ENCODE peak calls at places on chromosomes 5 and 9, in ten cellular contexts. Z, R, I, S, P, M, O, T, E and C are unnamed samples.

GRCh38 chr5:2250365-2250950 is 367.7 kb upstream of the IRX4 start:
- DNase-seq in Z (no peak), R (no peak), I (no peak), S (no peak), P (no peak), M (no peak), O (no peak), T (no peak), E (no peak), C (no peak)

GRCh38 chr5:43044181-43044914 is 4.2 kb upstream of the ANXA2R start:
- DNase-seq in Z (no peak), R (no peak), I (no peak), S (peak), P (no peak), M (no peak), O (no peak), T (no peak), E (peak), C (no peak)

GRCh38 chr5:10355071-10355889 is 1.8 kb downstream of the MARCHF6 start:
- DNase-seq in Z (no peak), R (no peak), I (peak), S (peak), P (no peak), M (no peak), O (no peak), T (no peak), E (peak), C (no peak)

GRCh38 chr9:5278486-5278885 is 26.0 kb downstream of the RLN2 start:
- DNase-seq in Z (no peak), R (no peak), I (no peak), S (no peak), P (no peak), M (no peak), O (no peak), T (no peak), E (no peak), C (no peak)

GRCh38 chr5:14640765-14641164 is 23.8 kb upstream of the OTULIN start:
- DNase-seq in Z (no peak), R (no peak), I (no peak), S (no peak), P (no peak), M (no peak), O (no peak), T (no peak), E (no peak), C (no peak)

GRCh38 chr9:31259824-31260223 is 1124.6 kb upstream of the ACO1 start:
- DNase-seq in Z (no peak), R (no peak), I (no peak), S (no peak), P (no peak), M (no peak), O (no peak), T (no peak), E (no peak), C (no peak)

GRCh38 chr5:43210570-43210969 is 18.5 kb downstream of the NIM1K start:
- DNase-seq in Z (no peak), R (no peak), I (no peak), S (no peak), P (no peak), M (no peak), O (no peak), T (no peak), E (no peak), C (no peak)

GRCh38 chr5:158805195-158805594 is 294.5 kb downstream of the EBF1 start:
- DNase-seq in Z (no peak), R (no peak), I (peak), S (no peak), P (no peak), M (no peak), O (no peak), T (no peak), E (no peak), C (no peak)

GRCh38 chr5:41413067-41413466 is 97.3 kb downstream of the PLCXD3 start:
- DNase-seq in Z (no peak), R (no peak), I (no peak), S (peak), P (no peak), M (no peak), O (no peak), T (no peak), E (peak), C (no peak)

GRCh38 chr9:78900500-78900899 is 603.6 kb downstream of the PSAT1 start:
- DNase-seq in Z (no peak), R (no peak), I (peak), S (peak), P (no peak), M (no peak), O (no peak), T (no peak), E (no peak), C (no peak)

GRCh38 chr5:151923865-151924264 is 786 bp downstream of the GLRA1 start:
- DNase-seq in Z (no peak), R (no peak), I (peak), S (peak), P (no peak), M (no peak), O (no peak), T (no peak), E (no peak), C (no peak)

GRCh38 chr5:146647656-146648199 is 131.7 kb upstream of the GPR151 start:
- DNase-seq in Z (no peak), R (no peak), I (no peak), S (no peak), P (no peak), M (no peak), O (no peak), T (no peak), E (no peak), C (no peak)

GRCh38 chr5:95027151-95027721 is 257.7 kb downstream of the MCTP1 start:
- DNase-seq in Z (no peak), R (no peak), I (no peak), S (no peak), P (no peak), M (no peak), O (no peak), T (no peak), E (no peak), C (no peak)

GRCh38 chr5:40453689-40454088 is 226.0 kb upstream of the PTGER4 start:
- DNase-seq in Z (no peak), R (no peak), I (no peak), S (no peak), P (no peak), M (no peak), O (no peak), T (no peak), E (no peak), C (no peak)

GRCh38 chr9:90300901-90301688 is 341.5 kb downstream of the DIRAS2 start:
- DNase-seq in Z (peak), R (no peak), I (peak), S (peak), P (no peak), M (peak), O (no peak), T (no peak), E (peak), C (peak)

GRCh38 chr5:115831163-115831768 is 10.1 kb downstream of the ATG12 start:
- DNase-seq in Z (no peak), R (no peak), I (peak), S (peak), P (no peak), M (no peak), O (no peak), T (no peak), E (peak), C (no peak)

GRCh38 chr5:13328316-13328715 is 616.2 kb downstream of the DNAH5 start:
- DNase-seq in Z (no peak), R (no peak), I (no peak), S (peak), P (no peak), M (no peak), O (no peak), T (no peak), E (no peak), C (no peak)

GRCh38 chr9:27247756-27248155 is 49.2 kb downstream of the EQTN start:
- DNase-seq in Z (no peak), R (no peak), I (peak), S (peak), P (no peak), M (peak), O (no peak), T (peak), E (peak), C (no peak)

GRCh38 chr5:55344392-55344992 is 36.7 kb downstream of the MTREX start:
- DNase-seq in Z (no peak), R (peak), I (peak), S (peak), P (no peak), M (no peak), O (no peak), T (peak), E (peak), C (no peak)

GRCh38 chr9:4508246-4508906 is 18.1 kb downstream of the SLC1A1 start:
- DNase-seq in Z (no peak), R (no peak), I (peak), S (peak), P (no peak), M (no peak), O (no peak), T (no peak), E (peak), C (peak)

GRCh38 chr9:90830977-90831376 is 29.4 kb downstream of the SYK start:
- DNase-seq in Z (no peak), R (no peak), I (no peak), S (no peak), P (no peak), M (no peak), O (no peak), T (no peak), E (no peak), C (no peak)

GRCh38 chr5:142108432-142109355 is at the start of gene NDFIP1:
- DNase-seq in Z (peak), R (peak), I (peak), S (peak), P (peak), M (no peak), O (peak), T (peak), E (peak), C (no peak)

GRCh38 chr5:74356009-74356695 is 284.4 kb downstream of the ENC1 start:
- DNase-seq in Z (no peak), R (no peak), I (no peak), S (peak), P (no peak), M (no peak), O (no peak), T (peak), E (no peak), C (no peak)

GRCh38 chr9:35689601-35690446 is at the start of gene TPM2:
- DNase-seq in Z (peak), R (no peak), I (peak), S (no peak), P (peak), M (no peak), O (peak), T (no peak), E (peak), C (no peak)

GRCh38 chr9:93087971-93088655 is 7.9 kb upstream of the CARD19 start:
- DNase-seq in Z (peak), R (no peak), I (no peak), S (no peak), P (no peak), M (no peak), O (peak), T (no peak), E (no peak), C (no peak)

GRCh38 chr9:17623965-17624364 is 45.1 kb downstream of the SH3GL2 start:
- DNase-seq in Z (no peak), R (no peak), I (no peak), S (no peak), P (no peak), M (no peak), O (no peak), T (no peak), E (no peak), C (no peak)

GRCh38 chr9:137978262-137978714 is 100.7 kb downstream of the CACNA1B start:
- DNase-seq in Z (no peak), R (no peak), I (no peak), S (no peak), P (no peak), M (no peak), O (no peak), T (no peak), E (no peak), C (no peak)

GRCh38 chr5:168177831-168178450 is 113.5 kb upstream of the WWC1 start:
- DNase-seq in Z (no peak), R (no peak), I (no peak), S (no peak), P (peak), M (no peak), O (no peak), T (no peak), E (no peak), C (no peak)

GRCh38 chr5:132475939-132476852 is 14.4 kb downstream of the IRF1 start:
- DNase-seq in Z (peak), R (no peak), I (no peak), S (no peak), P (no peak), M (no peak), O (peak), T (no peak), E (no peak), C (no peak)

GRCh38 chr5:6730407-6730806 is 17.2 kb downstream of the TENT4A start:
- DNase-seq in Z (no peak), R (no peak), I (no peak), S (no peak), P (no peak), M (no peak), O (no peak), T (no peak), E (no peak), C (no peak)

GRCh38 chr5:167708449-167708848 is 583.0 kb upstream of the WWC1 start:
- DNase-seq in Z (no peak), R (no peak), I (no peak), S (no peak), P (no peak), M (no peak), O (no peak), T (no peak), E (no peak), C (no peak)

GRCh38 chr5:80707645-80708044 is 52.9 kb upstream of the DHFR start:
- DNase-seq in Z (no peak), R (no peak), I (no peak), S (no peak), P (no peak), M (no peak), O (no peak), T (no peak), E (peak), C (peak)

GRCh38 chr9:70137577-70137976 is 93.9 kb downstream of the MAMDC2 start:
- DNase-seq in Z (no peak), R (no peak), I (no peak), S (no peak), P (no peak), M (no peak), O (no peak), T (no peak), E (no peak), C (no peak)

GRCh38 chr5:14161825-14162556 is 18.8 kb downstream of the TRIO start:
- DNase-seq in Z (no peak), R (no peak), I (no peak), S (no peak), P (no peak), M (no peak), O (no peak), T (no peak), E (no peak), C (no peak)

GRCh38 chr5:141835928-141836667 is 42.1 kb downstream of the PCDH1 start:
- DNase-seq in Z (no peak), R (no peak), I (peak), S (no peak), P (peak), M (no peak), O (peak), T (no peak), E (peak), C (no peak)

GRCh38 chr5:30279237-30279636 is 914.2 kb upstream of the CDH6 start:
- DNase-seq in Z (no peak), R (no peak), I (no peak), S (peak), P (no peak), M (no peak), O (no peak), T (no peak), E (no peak), C (peak)

GRCh38 chr9:68749579-68750159 is 44.6 kb downstream of the PIP5K1B start:
- DNase-seq in Z (no peak), R (no peak), I (no peak), S (no peak), P (no peak), M (no peak), O (no peak), T (no peak), E (no peak), C (no peak)

DNA sequence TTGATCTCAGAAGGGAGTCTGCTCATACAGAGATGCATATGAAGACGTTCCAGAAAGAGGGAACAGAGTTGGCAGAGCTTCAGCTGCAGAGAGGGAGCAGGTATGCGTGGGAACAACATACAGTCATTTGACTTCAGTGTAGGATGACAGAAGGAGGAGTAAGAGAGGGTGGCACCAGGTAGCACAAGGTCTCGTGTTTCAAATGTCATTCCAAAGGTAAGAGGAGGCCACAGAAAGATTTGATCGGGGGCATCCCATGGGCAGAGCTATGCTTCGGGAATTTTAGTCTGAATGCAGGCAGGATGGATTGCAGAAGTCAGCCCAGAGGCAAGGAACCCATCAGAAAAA is 367.1 kb downstream of the CDK5RAP2 start:
- DNase-seq in Z (no peak), R (no peak), I (no peak), S (no peak), P (no peak), M (no peak), O (no peak), T (no peak), E (no peak), C (no peak)
- TF ChIP-seq CTCF in Z (no peak), R (no peak), I (no peak), S (no peak), P (no peak), M (no peak), O (no peak), T (no peak), E (no peak), C (no peak)

GRCh38 chr9:71980266-71981018 is 69.0 kb downstream of the C9orf85 start:
- DNase-seq in Z (no peak), R (no peak), I (no peak), S (no peak), P (no peak), M (no peak), O (no peak), T (no peak), E (no peak), C (no peak)

GRCh38 chr9:71977003-71977402 is 65.6 kb downstream of the C9orf85 start:
- DNase-seq in Z (no peak), R (no peak), I (no peak), S (no peak), P (no peak), M (no peak), O (no peak), T (no peak), E (no peak), C (no peak)

GRCh38 chr9:71975833-71976232 is 64.4 kb downstream of the C9orf85 start:
- DNase-seq in Z (no peak), R (no peak), I (peak), S (peak), P (no peak), M (no peak), O (no peak), T (no peak), E (no peak), C (no peak)
- TF ChIP-seq CTCF in Z (no peak), R (no peak), I (peak), S (peak), P (peak), M (no peak), O (peak), T (no peak), E (no peak), C (no peak)

DNA sequence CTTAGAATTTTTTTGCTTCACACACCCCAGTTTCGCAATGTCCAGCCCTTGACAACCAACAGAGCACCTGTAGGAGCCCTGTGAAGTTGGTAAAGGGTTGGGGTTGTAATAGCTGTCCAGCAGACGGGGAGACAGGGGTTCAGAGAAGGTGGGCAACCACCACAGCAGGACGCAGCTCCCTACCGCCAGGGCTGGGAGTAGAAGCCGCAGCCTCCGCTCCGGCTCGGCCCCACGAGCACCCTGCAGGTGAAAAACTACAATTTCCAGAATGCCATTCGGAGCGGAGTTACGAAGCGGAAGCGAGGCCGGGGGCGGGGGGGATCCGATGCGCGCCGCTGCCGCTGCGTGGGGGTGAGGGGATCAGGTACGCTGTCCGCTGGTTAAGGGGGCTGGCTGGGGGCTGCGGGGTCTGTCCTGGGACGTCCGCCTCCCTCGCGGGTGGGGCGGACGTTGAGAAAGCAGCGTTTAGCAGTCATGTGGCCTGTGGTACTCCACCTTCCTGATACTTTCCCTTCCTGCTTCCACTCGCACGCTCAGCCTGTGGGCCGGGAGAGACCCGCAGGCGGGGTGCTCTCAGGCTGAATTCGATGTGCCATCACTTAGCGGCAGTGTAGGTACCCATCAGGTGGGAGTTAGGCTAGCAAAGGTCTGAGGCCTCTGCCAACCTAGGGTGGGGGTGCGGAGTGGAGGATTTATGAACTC is at the start of gene TRMT10B:
- DNase-seq in Z (peak), R (peak), I (peak), S (peak), P (peak), M (no peak), O (peak), T (peak), E (peak), C (no peak)
- TF ChIP-seq CTCF in Z (no peak), R (no peak), I (peak), S (no peak), P (no peak), M (no peak), O (no peak), T (no peak), E (no peak), C (peak)

DNA sequence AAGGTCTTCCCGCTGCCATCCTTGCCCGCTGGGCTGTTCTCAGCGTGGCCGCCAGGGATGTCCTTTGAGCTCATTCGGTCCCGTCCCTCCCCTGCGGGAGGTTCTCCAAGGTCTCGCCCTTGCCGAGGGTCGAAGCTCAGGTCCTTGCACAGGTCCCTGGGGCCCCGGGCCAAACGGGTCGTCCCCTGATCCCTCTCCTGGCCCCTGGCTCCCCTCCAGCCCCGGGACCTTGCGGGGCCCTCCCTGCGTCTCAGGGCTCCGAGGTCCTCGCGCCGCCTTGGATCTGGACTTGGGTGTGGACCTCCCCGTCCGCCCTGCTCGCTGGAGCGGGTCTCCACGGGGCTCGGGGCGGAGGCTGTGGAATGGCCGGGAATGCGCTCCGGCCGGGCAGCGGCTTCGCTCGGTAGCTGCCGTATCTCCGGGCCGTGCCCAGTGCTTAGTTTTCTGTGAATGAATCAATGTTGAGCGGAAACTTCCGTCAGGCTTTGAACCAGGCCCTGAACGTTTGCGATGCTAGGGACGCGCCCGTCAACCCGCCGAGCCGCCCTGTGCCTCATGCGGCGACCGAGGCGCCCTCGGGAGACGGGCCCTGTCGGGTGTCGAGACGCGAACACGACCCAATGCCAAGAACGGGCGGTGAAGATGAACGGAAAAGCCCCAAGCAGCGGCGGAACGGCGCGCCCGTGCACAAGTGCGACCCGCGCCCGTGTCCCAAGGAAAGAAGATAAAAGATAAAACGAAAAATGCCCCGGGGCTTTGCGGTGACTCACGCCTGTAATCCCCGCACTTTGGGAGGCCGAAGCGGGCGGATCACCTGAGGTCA is 779 bp downstream of the RNU6ATAC start:
- DNase-seq in Z (peak), R (peak), I (peak), S (peak), P (peak), M (no peak), O (peak), T (peak), E (peak), C (no peak)
- TF ChIP-seq CTCF in Z (peak), R (peak), I (peak), S (no peak), P (peak), M (no peak), O (peak), T (peak), E (peak), C (peak)

DNA sequence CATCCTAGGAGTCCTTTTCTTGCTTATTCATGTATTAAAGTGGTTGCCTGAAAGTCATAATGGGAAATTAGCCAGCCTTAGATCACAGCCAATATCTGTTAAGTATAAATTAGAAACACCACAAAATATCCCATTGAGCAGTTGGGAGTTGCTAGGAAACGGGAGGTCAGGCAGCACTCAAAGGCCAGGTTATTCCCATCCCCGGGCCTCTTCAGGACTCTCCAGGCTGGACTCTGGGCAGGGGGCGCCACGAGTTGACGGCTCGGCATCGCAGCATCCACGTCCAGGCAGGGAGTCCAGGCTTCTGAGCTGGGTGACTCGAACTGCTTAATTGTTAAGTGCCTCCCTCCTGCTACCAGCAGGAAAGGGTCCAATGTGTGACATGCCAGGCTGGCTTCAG is 116.8 kb upstream of the RETREG1 start:
- DNase-seq in Z (no peak), R (no peak), I (no peak), S (no peak), P (no peak), M (no peak), O (no peak), T (no peak), E (no peak), C (no peak)
- TF ChIP-seq CTCF in Z (no peak), R (no peak), I (no peak), S (no peak), P (no peak), M (no peak), O (no peak), T (no peak), E (no peak), C (no peak)